ENCODE peak calls at places on chromosome 11, in eight cellular contexts. L is GM12864, I is MM.1S, S is GM04503, U is dorsolateral prefrontal cortex, G is fibroblast of lung, C is Kasumi-1, D is endothelial cell. R is an unnamed sample.
A peak's percentile ranks its signal among the peaks of the same experiment; 100 is the strongest.

GRCh38 chr11:126133902-126134301 is 71.2 kb upstream of the CDON start:
- DNase-seq in L (no peak), I (no peak), S (no peak), U (no peak), G (no peak), C (no peak), D (peak; percentile 26), R (no peak)

GRCh38 chr11:76663461-76663760 is 7.1 kb downstream of the LRRC32 start:
- DNase-seq in L (no peak), I (no peak), S (no peak), U (peak; percentile 4), G (no peak), C (no peak), D (no peak), R (no peak)

GRCh38 chr11:77423624-77424023 is 50.3 kb downstream of the PAK1 start:
- DNase-seq in L (no peak), I (no peak), S (no peak), U (no peak), G (no peak), C (no peak), D (no peak), R (no peak)

GRCh38 chr11:60914620-60915249 is 777 bp downstream of the TMEM109 start:
- DNase-seq in L (no peak), I (peak; percentile 51), S (no peak), U (no peak), G (peak; percentile 31), C (peak; percentile 18), D (peak; percentile 27), R (no peak)

GRCh38 chr11:46127150-46127638 is 5.9 kb upstream of the PHF21A start:
- DNase-seq in L (peak; percentile 35), I (peak; percentile 44), S (peak; percentile 44), U (no peak), G (peak; percentile 80), C (peak; percentile 98), D (no peak), R (peak; percentile 16)

GRCh38 chr11:127521413-127521812 is 520.8 kb upstream of the KIRREL3 start:
- DNase-seq in L (no peak), I (no peak), S (peak; percentile 37), U (no peak), G (peak; percentile 15), C (no peak), D (no peak), R (no peak)

GRCh38 chr11:46260161-46260560 is 17.3 kb upstream of the CREB3L1 start:
- DNase-seq in L (no peak), I (no peak), S (no peak), U (no peak), G (no peak), C (no peak), D (no peak), R (no peak)

GRCh38 chr11:64842851-64843841 is 1.3 kb downstream of the CDC42BPG start:
- DNase-seq in L (no peak), I (no peak), S (no peak), U (no peak), G (no peak), C (no peak), D (no peak), R (no peak)

GRCh38 chr11:95435192-95435591 is 204.2 kb upstream of the SESN3 start:
- DNase-seq in L (no peak), I (no peak), S (no peak), U (no peak), G (no peak), C (no peak), D (no peak), R (no peak)

GRCh38 chr11:12102588-12103410 is 7.6 kb upstream of the MICAL2 start:
- DNase-seq in L (no peak), I (no peak), S (no peak), U (no peak), G (no peak), C (peak; percentile 16), D (no peak), R (no peak)

GRCh38 chr11:76839326-76839725 is 21.4 kb upstream of the ACER3 start:
- DNase-seq in L (no peak), I (no peak), S (no peak), U (no peak), G (no peak), C (peak; percentile 46), D (no peak), R (no peak)

GRCh38 chr11:123083623-123084029 is 21.7 kb upstream of the HSPA8 start:
- DNase-seq in L (no peak), I (no peak), S (peak; percentile 95), U (no peak), G (peak; percentile 98), C (peak; percentile 19), D (peak; percentile 14), R (peak; percentile 89)

GRCh38 chr11:2394818-2395105 is 5.8 kb upstream of the TSSC4 start:
- DNase-seq in L (no peak), I (no peak), S (no peak), U (no peak), G (no peak), C (no peak), D (no peak), R (no peak)

GRCh38 chr11:67022341-67022933 is 497 bp upstream of the SYT12 start:
- DNase-seq in L (no peak), I (no peak), S (no peak), U (peak; percentile 69), G (peak; percentile 8), C (no peak), D (no peak), R (no peak)

R was measured in AG09309.